ENCODE peak calls at places on chromosomes 2 and 18, in five cellular contexts. One of them, this sample, is unnamed.
A peak's percentile ranks its signal among the peaks of the same experiment; 100 is the strongest.

GRCh38 chr18:45171575-45172225 is 443.6 kb upstream of the SLC14A2 start:
- DNase-seq in kidney: no peak
- DNase-seq in HepG2: no peak
- DNase-seq in adrenal gland: no peak
- DNase-seq in fibroblast of pulmonary artery: peak; percentile 49
- DNase-seq in this sample: no peak

GRCh38 chr2:78411284-78411683 is 614.2 kb upstream of the REG3G start:
- DNase-seq in kidney: no peak
- DNase-seq in HepG2: no peak
- DNase-seq in fibroblast of pulmonary artery: no peak
- DNase-seq in adrenal gland: no peak
- DNase-seq in this sample: no peak

GRCh38 chr2:229340086-229340760 is 69.1 kb upstream of the PID1 start:
- DNase-seq in HepG2: no peak
- DNase-seq in kidney: no peak
- DNase-seq in fibroblast of pulmonary artery: no peak
- DNase-seq in adrenal gland: no peak
- DNase-seq in this sample: no peak

GRCh38 chr2:3667151-3667631 is 9.2 kb downstream of the ALLC start:
- DNase-seq in kidney: no peak
- DNase-seq in HepG2: no peak
- DNase-seq in adrenal gland: no peak
- DNase-seq in fibroblast of pulmonary artery: peak; percentile 33
- DNase-seq in this sample: no peak

GRCh38 chr2:133438026-133438425 is 130.2 kb downstream of the NCKAP5 start:
- DNase-seq in HepG2: no peak
- DNase-seq in adrenal gland: no peak
- DNase-seq in fibroblast of pulmonary artery: no peak
- DNase-seq in kidney: no peak
- DNase-seq in this sample: no peak

GRCh38 chr2:168450752-168451151 is 5.3 kb upstream of the CERS6 start:
- DNase-seq in HepG2: no peak
- DNase-seq in fibroblast of pulmonary artery: no peak
- DNase-seq in kidney: no peak
- DNase-seq in adrenal gland: no peak
- DNase-seq in this sample: no peak

GRCh38 chr2:28048341-28048740 is 157.8 kb downstream of the BABAM2 start:
- DNase-seq in fibroblast of pulmonary artery: no peak
- DNase-seq in adrenal gland: no peak
- DNase-seq in kidney: no peak
- DNase-seq in HepG2: no peak
- DNase-seq in this sample: no peak

GRCh38 chr2:32235315-32235714 is 29.4 kb downstream of the NLRC4 start:
- DNase-seq in adrenal gland: no peak
- DNase-seq in kidney: no peak
- DNase-seq in HepG2: no peak
- DNase-seq in fibroblast of pulmonary artery: peak; percentile 20
- DNase-seq in this sample: no peak

GRCh38 chr2:214401580-214401979 is 9.3 kb upstream of the VWC2L start:
- DNase-seq in HepG2: no peak
- DNase-seq in adrenal gland: no peak
- DNase-seq in fibroblast of pulmonary artery: no peak
- DNase-seq in kidney: no peak
- DNase-seq in this sample: no peak

GRCh38 chr2:5019324-5019723 is 672.9 kb upstream of the SOX11 start:
- DNase-seq in fibroblast of pulmonary artery: no peak
- DNase-seq in HepG2: no peak
- DNase-seq in kidney: no peak
- DNase-seq in adrenal gland: no peak
- DNase-seq in this sample: no peak
- H3K4me3 ChIP-seq in fibroblast of pulmonary artery: no peak overlapping the region
- H3K4me3 ChIP-seq in HepG2: no peak overlapping the region
- H3K4me3 ChIP-seq in kidney: no peak overlapping the region
- H3K4me3 ChIP-seq in adrenal gland: no peak overlapping the region
- H3K4me3 ChIP-seq in this sample: no peak overlapping the region

GRCh38 chr2:237585590-237586221 is 4.8 kb downstream of the RAB17 start:
- DNase-seq in kidney: peak; percentile 43
- DNase-seq in fibroblast of pulmonary artery: no peak
- DNase-seq in HepG2: peak; percentile 84
- DNase-seq in adrenal gland: no peak
- DNase-seq in this sample: no peak

GRCh38 chr2:237583385-237584295 is 6.9 kb downstream of the RAB17 start:
- DNase-seq in adrenal gland: no peak
- DNase-seq in fibroblast of pulmonary artery: no peak
- DNase-seq in HepG2: no peak
- DNase-seq in kidney: peak; percentile 57
- DNase-seq in this sample: no peak

GRCh38 chr2:237581326-237581725 is 9.2 kb downstream of the RAB17 start:
- DNase-seq in fibroblast of pulmonary artery: no peak
- DNase-seq in adrenal gland: no peak
- DNase-seq in HepG2: no peak
- DNase-seq in kidney: peak; percentile 53
- DNase-seq in this sample: no peak

GRCh38 chr2:237577956-237578870 is 11.8 kb downstream of the PRLH start:
- DNase-seq in kidney: no peak
- DNase-seq in adrenal gland: no peak
- DNase-seq in fibroblast of pulmonary artery: no peak
- DNase-seq in HepG2: no peak
- DNase-seq in this sample: no peak

DNA sequence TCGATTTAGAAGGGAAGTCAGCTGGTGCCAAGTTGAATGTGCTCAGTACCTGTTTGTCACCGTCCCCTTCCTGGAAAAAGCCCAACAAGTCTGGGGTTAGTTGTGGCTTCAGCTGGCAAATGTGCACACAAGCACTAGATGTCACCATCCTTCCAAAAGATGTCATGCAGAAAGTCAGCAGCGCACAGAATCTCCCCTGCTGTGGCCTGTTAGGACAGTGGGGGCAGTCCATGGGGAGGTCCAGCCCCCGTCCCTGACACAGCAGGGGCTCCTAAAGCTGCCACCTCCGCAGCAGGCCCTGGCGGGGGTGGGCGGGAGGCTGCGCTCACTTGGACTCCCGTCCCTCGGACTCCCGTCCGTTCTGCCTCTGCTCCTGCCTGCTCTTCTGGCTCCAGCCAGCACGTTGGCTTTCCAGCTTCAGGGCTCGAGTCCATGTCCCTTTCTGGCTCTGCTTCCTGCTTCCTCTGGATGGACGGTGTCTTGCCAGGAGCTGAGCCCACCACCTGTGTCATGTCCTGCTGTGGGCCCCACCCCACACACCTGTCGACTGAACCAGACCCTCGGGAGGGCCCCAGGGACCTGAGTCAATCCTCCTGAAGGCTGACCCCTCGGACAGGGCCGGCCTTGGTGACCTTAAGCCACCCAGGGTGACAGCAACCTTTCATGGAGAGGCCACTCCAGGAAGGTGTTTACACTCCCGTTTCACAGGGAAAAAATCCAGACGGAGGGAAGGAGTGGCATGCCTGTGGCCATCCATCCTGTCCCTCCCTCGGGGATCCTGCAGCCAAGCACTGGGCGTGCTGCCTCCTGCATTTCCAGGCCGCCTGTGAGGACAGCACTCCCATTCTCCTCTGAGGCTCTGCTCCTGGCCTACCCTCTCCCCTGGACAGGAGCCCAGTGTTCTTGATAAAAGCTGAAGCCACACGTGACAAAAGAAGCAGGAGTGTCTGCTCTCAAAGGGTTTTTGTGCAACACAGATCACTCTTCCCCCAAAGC is 8.5 kb downstream of the RAB17 start:
- DNase-seq in fibroblast of pulmonary artery: peak; percentile 90
- DNase-seq in adrenal gland: peak; percentile 76
- DNase-seq in kidney: peak; percentile 80
- DNase-seq in HepG2: peak; percentile 82
- DNase-seq in this sample: peak; percentile 88
- TF ChIP-seq CTCF in fibroblast of pulmonary artery: peak; percentile 54
- TF ChIP-seq CTCF in adrenal gland: peak; percentile 57
- TF ChIP-seq CTCF in kidney: peak; percentile 80
- TF ChIP-seq CTCF in HepG2: peak; percentile 82
- TF ChIP-seq CTCF in this sample: peak; percentile 29

GRCh38 chr2:19538411-19538963 is 180.1 kb upstream of the OSR1 start:
- DNase-seq in adrenal gland: peak; percentile 16
- DNase-seq in fibroblast of pulmonary artery: peak; percentile 97
- DNase-seq in HepG2: peak; percentile 71
- DNase-seq in kidney: no peak
- DNase-seq in this sample: no peak
- H3K4me3 ChIP-seq in adrenal gland: no peak overlapping the region
- H3K4me3 ChIP-seq in fibroblast of pulmonary artery: no peak overlapping the region
- H3K4me3 ChIP-seq in HepG2: no peak overlapping the region
- H3K4me3 ChIP-seq in kidney: no peak overlapping the region
- H3K4me3 ChIP-seq in this sample: no peak overlapping the region

DNA sequence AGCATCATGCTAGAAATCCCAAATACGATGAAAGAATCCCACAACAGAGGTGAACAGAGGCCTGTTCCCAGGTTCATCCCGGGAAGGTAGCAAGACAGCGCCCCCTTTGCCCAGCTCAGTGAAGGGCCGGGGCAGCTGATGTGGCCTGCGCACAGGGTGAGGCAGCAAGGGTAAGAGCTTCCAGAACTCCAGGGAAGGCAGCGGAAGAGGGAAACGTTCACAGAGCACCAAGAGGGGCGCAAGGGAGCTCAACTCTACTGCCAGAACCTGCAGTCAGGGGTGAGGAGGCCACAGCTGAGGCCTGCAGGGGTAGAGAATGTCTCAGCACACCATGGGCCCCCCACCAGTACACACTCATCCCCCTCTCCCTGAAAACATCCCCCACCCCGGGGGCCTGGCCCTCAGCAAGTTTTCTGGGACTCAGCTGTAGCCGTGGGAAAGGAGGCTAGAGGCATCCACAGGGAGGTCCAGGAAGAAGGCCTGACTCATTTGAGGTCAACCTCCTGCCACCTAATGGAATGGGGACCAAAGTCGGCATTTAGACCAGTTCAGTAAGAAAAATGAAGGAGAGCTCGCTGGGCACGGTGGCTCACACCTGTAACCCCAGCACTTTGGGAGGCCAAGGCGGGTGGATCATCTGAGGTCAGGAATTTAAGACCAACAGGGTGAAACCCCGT is 95.6 kb upstream of the ASAP2 start:
- DNase-seq in fibroblast of pulmonary artery: no peak
- DNase-seq in kidney: no peak
- DNase-seq in adrenal gland: no peak
- DNase-seq in HepG2: no peak
- DNase-seq in this sample: no peak
- TF ChIP-seq CTCF in fibroblast of pulmonary artery: peak; percentile 22
- TF ChIP-seq CTCF in kidney: no peak
- TF ChIP-seq CTCF in adrenal gland: no peak
- TF ChIP-seq CTCF in HepG2: peak; percentile 58
- TF ChIP-seq CTCF in this sample: no peak

GRCh38 chr2:73776869-73777519 is 2.9 kb downstream of the DUSP11 start:
- DNase-seq in kidney: no peak
- DNase-seq in fibroblast of pulmonary artery: peak; percentile 16
- DNase-seq in adrenal gland: no peak
- DNase-seq in HepG2: no peak
- DNase-seq in this sample: no peak

GRCh38 chr2:73776381-73776780 is 3.5 kb downstream of the DUSP11 start:
- DNase-seq in kidney: no peak
- DNase-seq in adrenal gland: no peak
- DNase-seq in HepG2: no peak
- DNase-seq in fibroblast of pulmonary artery: peak; percentile 29
- DNase-seq in this sample: no peak

GRCh38 chr2:73779472-73780241 is at the start of gene DUSP11:
- DNase-seq in fibroblast of pulmonary artery: peak; percentile 95
- DNase-seq in kidney: peak; percentile 96
- DNase-seq in HepG2: peak; percentile 96
- DNase-seq in adrenal gland: peak; percentile 93
- DNase-seq in this sample: peak; percentile 98

GRCh38 chr2:73780242-73780582 is 309 bp upstream of the DUSP11 start:
- DNase-seq in adrenal gland: no peak
- DNase-seq in HepG2: no peak
- DNase-seq in fibroblast of pulmonary artery: no peak
- DNase-seq in kidney: no peak
- DNase-seq in this sample: no peak
- H3K4me3 ChIP-seq in adrenal gland: peak overlapping the region; percentile 89
- H3K4me3 ChIP-seq in HepG2: peak overlapping the region; percentile 99
- H3K4me3 ChIP-seq in fibroblast of pulmonary artery: peak overlapping the region; percentile 100
- H3K4me3 ChIP-seq in kidney: peak overlapping the region; percentile 96
- H3K4me3 ChIP-seq in this sample: peak overlapping the region; percentile 97

DNA sequence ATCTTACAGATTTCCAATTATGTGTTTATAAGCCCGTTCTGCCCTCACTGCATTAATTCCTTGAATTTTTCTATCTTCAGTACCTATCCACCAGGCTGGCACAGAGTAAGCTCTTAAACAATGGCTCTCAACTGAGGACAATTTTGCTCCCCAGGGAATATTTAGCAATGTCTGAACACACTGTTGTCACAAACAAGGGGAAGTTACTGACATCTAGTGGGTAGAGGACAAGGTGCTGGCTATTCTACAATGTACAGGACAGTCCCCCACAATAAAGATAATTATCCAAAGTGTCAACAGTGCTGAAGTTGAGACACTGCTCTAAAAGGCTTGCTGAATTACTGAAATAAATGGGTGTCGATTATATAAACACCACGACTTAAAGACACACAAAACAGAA is 5.0 kb downstream of the NDUFS1 start:
- DNase-seq in adrenal gland: no peak
- DNase-seq in fibroblast of pulmonary artery: peak; percentile 45
- DNase-seq in HepG2: peak; percentile 58
- DNase-seq in kidney: no peak
- DNase-seq in this sample: no peak
- TF ChIP-seq CTCF in adrenal gland: peak; percentile 10
- TF ChIP-seq CTCF in fibroblast of pulmonary artery: no peak
- TF ChIP-seq CTCF in HepG2: peak; percentile 77
- TF ChIP-seq CTCF in kidney: no peak
- TF ChIP-seq CTCF in this sample: peak; percentile 29

GRCh38 chr18:77108821-77109692 is 23.5 kb downstream of the MBP start:
- DNase-seq in fibroblast of pulmonary artery: no peak
- DNase-seq in adrenal gland: no peak
- DNase-seq in HepG2: no peak
- DNase-seq in kidney: peak; percentile 49
- DNase-seq in this sample: peak; percentile 57
- H3K4me3 ChIP-seq in fibroblast of pulmonary artery: no peak overlapping the region
- H3K4me3 ChIP-seq in adrenal gland: no peak overlapping the region
- H3K4me3 ChIP-seq in HepG2: no peak overlapping the region
- H3K4me3 ChIP-seq in kidney: no peak overlapping the region
- H3K4me3 ChIP-seq in this sample: no peak overlapping the region

GRCh38 chr2:215728504-215729065 is 284.8 kb downstream of the MREG start:
- DNase-seq in kidney: no peak
- DNase-seq in HepG2: peak; percentile 34
- DNase-seq in fibroblast of pulmonary artery: peak; percentile 98
- DNase-seq in adrenal gland: no peak
- DNase-seq in this sample: no peak
- TF ChIP-seq CTCF in kidney: no peak
- TF ChIP-seq CTCF in HepG2: no peak
- TF ChIP-seq CTCF in fibroblast of pulmonary artery: peak; percentile 8
- TF ChIP-seq CTCF in adrenal gland: no peak
- TF ChIP-seq CTCF in this sample: no peak

GRCh38 chr18:9009703-9010488 is 92.6 kb upstream of the NDUFV2 start:
- DNase-seq in adrenal gland: no peak
- DNase-seq in HepG2: no peak
- DNase-seq in kidney: no peak
- DNase-seq in fibroblast of pulmonary artery: no peak
- DNase-seq in this sample: no peak
- H3K4me3 ChIP-seq in adrenal gland: no peak overlapping the region
- H3K4me3 ChIP-seq in HepG2: no peak overlapping the region
- H3K4me3 ChIP-seq in kidney: no peak overlapping the region
- H3K4me3 ChIP-seq in fibroblast of pulmonary artery: no peak overlapping the region
- H3K4me3 ChIP-seq in this sample: no peak overlapping the region

DNA sequence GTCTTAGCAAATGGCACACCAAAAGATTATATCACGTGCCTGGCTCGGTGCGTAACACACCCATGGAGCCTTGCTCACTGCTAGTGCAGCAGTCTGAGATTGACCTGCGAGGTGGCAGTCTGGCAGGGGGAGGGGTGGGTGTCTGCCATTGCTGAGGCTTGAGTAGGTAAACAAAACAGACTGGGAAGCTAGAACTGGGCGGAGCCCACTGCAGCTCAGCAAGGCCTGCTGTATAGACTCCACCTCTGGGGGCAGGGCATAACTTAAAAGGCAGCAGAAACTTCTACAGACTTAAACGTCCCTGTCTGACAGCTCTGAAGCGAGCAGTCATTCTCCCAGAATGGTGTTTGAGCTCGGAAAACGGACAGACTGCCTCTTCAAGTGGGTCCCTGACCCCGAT is 55.9 kb upstream of the FSHR start:
- DNase-seq in fibroblast of pulmonary artery: no peak
- DNase-seq in adrenal gland: no peak
- DNase-seq in kidney: peak; percentile 27
- DNase-seq in HepG2: peak; percentile 55
- DNase-seq in this sample: no peak
- TF ChIP-seq CTCF in fibroblast of pulmonary artery: no peak
- TF ChIP-seq CTCF in adrenal gland: no peak
- TF ChIP-seq CTCF in kidney: no peak
- TF ChIP-seq CTCF in HepG2: no peak
- TF ChIP-seq CTCF in this sample: no peak